ENCODE peak calls at places on chromosomes 5 and 9, in nine cellular contexts. C is foreskin fibroblast; A is WERI-Rb-1; X is CD8-positive, alpha-beta memory T cell; Y is left ventricle myocardium inferior; W is endodermal cell; M is uterus; L is fibroblast of villous mesenchyme; Q is esophagus squamous epithelium. J is an unnamed sample.

GRCh38 chr9:74125916-74126315 is 371.2 kb upstream of the RORB start:
- DNase-seq in Q (no peak), M (no peak), W (no peak), X (no peak), L (peak), C (no peak), A (no peak), Y (no peak), J (no peak)

GRCh38 chr5:165333623-165334022 is 1828.2 kb downstream of the MAT2B start:
- DNase-seq in W (no peak), M (no peak), X (no peak), L (no peak), A (no peak), C (no peak), Y (no peak), Q (no peak), J (no peak)

GRCh38 chr9:110746211-110746930 is 77.8 kb downstream of the MUSK start:
- DNase-seq in L (peak), Y (no peak), A (no peak), Q (no peak), C (peak), W (no peak), X (no peak), M (no peak), J (no peak)

GRCh38 chr5:124538196-124538595 is 208.2 kb downstream of the ZNF608 start:
- DNase-seq in Q (no peak), Y (no peak), X (no peak), C (no peak), W (no peak), A (no peak), L (no peak), M (no peak), J (no peak)

GRCh38 chr5:176803027-176803942 is 7.1 kb upstream of the UNC5A start:
- DNase-seq in Q (no peak), Y (no peak), M (no peak), W (no peak), L (no peak), X (no peak), A (no peak), C (no peak), J (no peak)

GRCh38 chr9:110440161-110440560 is 102.5 kb upstream of the TXNDC8 start:
- DNase-seq in M (no peak), L (peak), X (no peak), Y (no peak), A (no peak), W (no peak), C (peak), Q (no peak), J (no peak)

GRCh38 chr5:149911031-149911430 is 33.6 kb downstream of the PDE6A start:
- DNase-seq in Q (no peak), L (no peak), A (no peak), M (no peak), X (no peak), W (no peak), C (no peak), Y (no peak), J (no peak)

GRCh38 chr5:142551242-142552067 is 134.4 kb downstream of the FGF1 start:
- DNase-seq in Y (no peak), C (peak), A (peak), X (no peak), W (peak), Q (no peak), M (no peak), L (peak), J (no peak)

GRCh38 chr9:29691758-29692407 is 2118.6 kb upstream of the C9orf72 start:
- DNase-seq in Y (no peak), M (no peak), W (peak), X (no peak), Q (no peak), L (peak), A (peak), C (peak), J (peak)

GRCh38 chr5:134099939-134100282 is 14.6 kb upstream of the TCF7 start:
- DNase-seq in L (no peak), M (no peak), W (peak), Y (no peak), X (no peak), Q (no peak), C (no peak), A (no peak), J (no peak)

GRCh38 chr5:13505326-13505725 is 439.2 kb downstream of the DNAH5 start:
- DNase-seq in C (no peak), Y (no peak), A (no peak), L (no peak), W (no peak), M (no peak), X (no peak), Q (no peak), J (no peak)

GRCh38 chr5:14153071-14153864 is 10.1 kb downstream of the TRIO start:
- DNase-seq in W (no peak), A (no peak), Y (no peak), M (no peak), C (no peak), X (no peak), L (no peak), Q (no peak), J (no peak)

GRCh38 chr9:113456235-113456634 is 7.3 kb upstream of the RGS3 start:
- DNase-seq in W (no peak), Q (no peak), Y (no peak), C (peak), L (no peak), A (no peak), X (no peak), M (no peak), J (no peak)

GRCh38 chr9:126700903-126701819 is 87.4 kb downstream of the LMX1B start:
- DNase-seq in X (peak), A (peak), L (no peak), C (no peak), W (peak), M (no peak), Y (no peak), Q (no peak), J (no peak)

GRCh38 chr5:146582015-146582414 is 66.0 kb upstream of the GPR151 start:
- DNase-seq in M (no peak), Q (no peak), Y (no peak), C (no peak), A (no peak), L (no peak), X (no peak), W (no peak), J (no peak)

GRCh38 chr9:96476591-96476990 is 26.6 kb downstream of the HABP4 start:
- DNase-seq in C (peak), L (no peak), A (no peak), Q (no peak), M (no peak), W (no peak), Y (no peak), X (no peak), J (no peak)

GRCh38 chr5:140342287-140342686 is 4.1 kb downstream of the HBEGF start:
- DNase-seq in Y (no peak), L (no peak), M (no peak), Q (no peak), A (no peak), X (no peak), C (no peak), W (no peak), J (peak)

GRCh38 chr5:67437905-67438845 is 241.6 kb upstream of the CD180 start:
- DNase-seq in Y (no peak), Q (no peak), M (no peak), C (no peak), L (peak), X (no peak), W (no peak), A (no peak), J (no peak)

GRCh38 chr9:136170291-136170901 is 34.5 kb downstream of the LHX3 start:
- DNase-seq in A (peak), Q (no peak), Y (no peak), X (no peak), C (peak), M (no peak), L (peak), W (peak), J (no peak)

GRCh38 chr9:34892886-34893285 is 65.2 kb upstream of the PHF24 start:
- DNase-seq in M (no peak), W (no peak), L (no peak), Q (no peak), Y (no peak), A (no peak), X (no peak), C (no peak), J (no peak)

GRCh38 chr9:134335095-134335489 is 8.8 kb downstream of the RXRA start:
- DNase-seq in L (no peak), Q (no peak), A (no peak), W (no peak), M (no peak), Y (no peak), X (no peak), C (peak), J (no peak)

GRCh38 chr5:109354761-109355160 is 55.0 kb downstream of the PJA2 start:
- DNase-seq in W (no peak), L (no peak), Q (no peak), M (no peak), A (no peak), C (no peak), Y (no peak), X (no peak), J (no peak)

GRCh38 chr5:172943283-172943841 is 15.9 kb upstream of the RPL26L1 start:
- DNase-seq in A (no peak), C (peak), W (peak), Y (no peak), X (peak), M (peak), L (peak), Q (no peak), J (no peak)

GRCh38 chr9:105194234-105194633 is 50.2 kb upstream of the SLC44A1 start:
- DNase-seq in Q (no peak), M (no peak), A (no peak), W (no peak), L (peak), X (no peak), Y (no peak), C (peak), J (no peak)

GRCh38 chr9:105188746-105189145 is 55.7 kb upstream of the SLC44A1 start:
- DNase-seq in C (peak), L (no peak), Y (no peak), Q (no peak), M (no peak), W (no peak), A (no peak), X (no peak), J (no peak)

GRCh38 chr9:105193560-105193959 is 50.9 kb upstream of the SLC44A1 start:
- DNase-seq in L (no peak), C (no peak), X (no peak), M (no peak), W (no peak), Q (no peak), A (no peak), Y (no peak), J (no peak)

GRCh38 chr9:105195259-105195658 is 49.2 kb upstream of the SLC44A1 start:
- DNase-seq in W (no peak), X (no peak), A (no peak), C (no peak), Q (no peak), L (no peak), Y (no peak), M (no peak), J (no peak)

DNA sequence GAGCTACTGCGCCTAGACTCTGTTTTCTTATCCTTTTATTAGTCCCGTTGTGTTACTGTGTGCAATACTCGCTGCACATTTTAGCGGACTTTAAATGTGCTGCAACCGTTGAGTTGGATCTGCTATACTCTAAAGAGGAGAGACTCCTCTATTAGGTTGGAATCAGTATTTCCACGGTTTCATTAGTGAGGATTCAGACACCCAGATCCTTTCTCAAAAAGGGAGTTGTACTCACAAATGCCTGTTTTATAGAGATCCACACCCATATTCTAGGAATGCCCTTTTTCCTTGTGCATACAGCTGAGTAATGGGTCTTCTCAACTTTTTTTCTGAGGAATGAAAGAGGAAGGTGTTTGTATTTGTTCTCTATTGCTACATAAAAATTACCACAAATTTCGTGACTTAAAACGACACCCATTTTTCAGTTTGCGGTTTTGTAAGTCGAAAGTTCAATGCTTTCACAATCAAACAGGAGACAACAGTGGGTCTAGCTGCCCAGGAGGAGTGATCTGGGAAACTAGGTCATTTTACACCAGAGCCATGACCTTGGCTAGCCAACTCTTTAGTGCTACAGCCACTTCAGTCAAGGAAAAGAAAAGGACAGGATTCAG is 52.8 kb upstream of the SLC44A1 start:
- DNase-seq in M (peak), C (no peak), Q (no peak), Y (no peak), W (no peak), X (no peak), L (peak), A (no peak), J (peak)
- H3K4me3 ChIP-seq in M (no peak), C (no peak), Q (no peak), Y (no peak), W (no peak), X (no peak), L (no peak), A (no peak), J (peak)

DNA sequence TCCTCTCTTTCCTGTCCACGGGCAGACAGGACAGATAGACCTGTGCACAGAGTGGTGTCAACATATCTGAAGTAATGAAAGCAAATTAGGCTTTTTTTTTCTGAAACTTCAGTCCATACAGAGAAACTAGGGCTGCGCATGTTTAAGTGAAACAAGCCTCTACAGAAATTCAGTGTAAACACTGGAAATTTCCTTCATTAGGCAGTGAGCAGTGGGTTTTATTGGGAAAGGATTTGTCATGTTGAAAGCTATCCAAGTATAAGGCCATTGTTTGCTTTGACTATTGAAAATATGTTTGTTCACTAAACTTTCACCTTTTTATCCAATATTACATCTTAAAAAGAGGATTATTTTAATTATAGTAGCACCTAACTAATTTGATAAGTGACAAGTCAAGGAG is 161.2 kb downstream of the AOPEP start:
- DNase-seq in A (no peak), Y (no peak), X (no peak), C (peak), W (no peak), L (peak), M (no peak), Q (no peak), J (no peak)
- H3K4me3 ChIP-seq in A (no peak), Y (no peak), X (no peak), C (no peak), W (no peak), L (no peak), M (no peak), Q (no peak), J (no peak)

DNA sequence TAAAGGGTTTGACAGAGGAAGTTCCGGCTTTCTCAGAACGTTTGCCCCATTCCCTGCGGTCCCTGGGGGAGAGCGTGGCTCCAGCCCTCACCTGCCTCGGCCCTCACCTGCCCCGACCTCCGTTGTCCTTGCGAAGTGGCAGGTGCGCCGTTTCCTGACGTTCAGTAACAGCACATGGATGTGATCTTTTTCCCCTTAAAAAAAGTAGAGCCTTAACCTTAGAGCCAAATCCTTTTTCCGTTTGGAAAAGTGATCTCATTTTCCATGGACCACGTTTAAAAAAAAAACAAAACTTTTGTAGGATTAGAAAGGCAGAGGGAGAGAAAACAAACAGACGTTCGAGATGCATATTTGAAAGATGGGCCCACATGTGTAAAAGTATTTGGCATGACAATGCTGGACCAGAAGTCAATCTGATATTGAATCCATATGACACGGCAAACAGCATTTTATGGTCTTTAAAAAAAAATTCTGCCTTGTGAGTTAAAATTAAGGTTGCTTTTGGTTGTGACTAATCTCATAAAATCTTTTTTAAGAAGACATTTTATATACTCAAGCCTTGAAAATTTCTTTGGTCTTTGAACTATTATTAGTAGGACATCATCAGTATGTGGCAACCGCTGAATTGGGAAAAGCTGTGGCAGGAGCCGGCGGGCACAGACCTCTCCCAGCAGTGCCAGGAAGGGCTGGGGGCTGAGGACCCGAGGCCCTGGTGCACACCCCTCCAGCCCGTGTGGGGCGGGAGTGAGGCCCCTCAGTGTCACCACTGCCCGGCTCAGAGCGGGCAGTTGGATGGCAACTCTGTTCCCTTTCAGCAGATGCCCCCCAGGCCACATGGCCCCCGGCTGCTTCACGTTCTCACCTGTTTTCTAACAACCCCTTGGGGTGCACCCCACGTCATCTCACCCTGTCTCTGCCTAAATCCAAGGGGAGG is 42.4 kb upstream of the EXOC3 start:
- DNase-seq in Y (no peak), M (no peak), L (peak), Q (no peak), C (peak), A (no peak), W (peak), X (no peak), J (no peak)
- H3K4me3 ChIP-seq in Y (peak), M (no peak), L (peak), Q (no peak), C (peak), A (no peak), W (no peak), X (no peak), J (no peak)

DNA sequence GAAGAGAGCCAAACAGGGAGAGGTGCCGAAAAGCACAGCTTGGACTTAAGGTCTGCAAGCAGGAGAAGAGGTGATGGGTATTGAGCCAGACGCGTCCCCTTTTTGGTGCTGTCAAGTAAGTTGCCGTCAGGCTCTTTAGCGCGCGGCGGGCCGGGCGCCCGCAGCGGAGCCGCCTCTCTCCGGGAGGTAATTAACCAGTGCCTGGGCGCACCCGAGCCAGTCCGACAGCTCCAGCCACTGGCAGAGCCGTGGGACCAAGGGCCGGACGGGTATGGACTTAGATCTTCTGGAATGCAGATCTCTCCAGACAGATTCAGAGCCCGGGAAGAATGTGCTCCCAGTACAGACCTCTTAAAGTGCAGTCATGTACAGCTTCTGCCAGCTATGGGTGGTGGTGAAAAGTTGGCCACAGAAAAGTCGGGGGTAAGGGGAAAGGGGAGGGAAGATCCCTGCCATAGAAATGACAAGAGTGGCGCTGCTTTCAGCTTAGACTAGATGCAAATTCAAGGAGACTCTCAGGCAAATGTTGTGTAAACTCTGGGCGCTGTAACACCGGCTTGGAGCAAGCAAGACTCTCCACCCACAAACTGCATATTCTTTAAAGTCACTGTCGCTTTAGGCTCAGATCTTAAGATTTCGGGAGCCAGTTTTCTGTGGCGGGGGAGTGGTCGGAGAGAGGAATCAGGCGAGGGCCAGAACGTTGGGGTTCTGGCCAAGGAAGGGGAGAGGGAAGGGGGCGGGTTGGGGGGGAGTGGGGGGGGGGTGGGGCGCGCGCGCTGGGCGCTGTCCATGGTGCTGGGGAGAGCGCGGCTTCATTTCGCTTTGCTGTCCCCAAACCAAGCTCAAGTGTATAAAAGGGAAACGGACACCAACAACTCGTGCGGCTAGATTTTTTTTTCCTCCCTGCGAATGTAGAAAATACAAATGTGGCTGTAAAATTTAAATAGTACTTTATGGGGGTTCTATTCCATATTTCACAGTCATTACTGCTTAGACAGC is 29.2 kb downstream of the NR2F1 start:
- DNase-seq in L (no peak), Y (no peak), A (no peak), C (peak), X (no peak), M (no peak), Q (no peak), W (peak), J (no peak)
- H3K4me3 ChIP-seq in L (peak), Y (no peak), A (no peak), C (peak), X (no peak), M (no peak), Q (no peak), W (peak), J (no peak)

GRCh38 chr9:33080534-33080933 is 4.1 kb upstream of the SMU1 start:
- DNase-seq in Q (no peak), L (no peak), A (no peak), X (no peak), W (no peak), Y (no peak), C (no peak), M (no peak), J (no peak)
- H3K4me3 ChIP-seq in Q (no peak), L (no peak), A (no peak), X (no peak), W (peak), Y (no peak), C (peak), M (no peak), J (peak)

GRCh38 chr5:59039296-59040006 is 456.6 kb downstream of the RAB3C start:
- DNase-seq in A (peak), M (peak), C (peak), Q (peak), L (peak), Y (peak), W (peak), X (peak), J (peak)

GRCh38 chr5:59041355-59041754 is 458.5 kb downstream of the RAB3C start:
- DNase-seq in A (no peak), X (no peak), M (no peak), Q (no peak), L (no peak), C (no peak), W (no peak), Y (no peak), J (no peak)

GRCh38 chr5:59040804-59041201 is 457.9 kb downstream of the RAB3C start:
- DNase-seq in W (no peak), X (no peak), M (no peak), C (no peak), L (no peak), Q (no peak), A (no peak), Y (no peak), J (no peak)

GRCh38 chr5:59039003-59039295 is 456.1 kb downstream of the RAB3C start:
- DNase-seq in L (no peak), A (peak), X (no peak), C (no peak), M (no peak), W (peak), Q (no peak), Y (no peak), J (no peak)

GRCh38 chr5:59040007-59040803 is 457.3 kb downstream of the RAB3C start:
- DNase-seq in X (no peak), A (no peak), Q (no peak), L (peak), W (no peak), M (no peak), Y (no peak), C (peak), J (no peak)
- H3K4me3 ChIP-seq in X (peak), A (peak), Q (peak), L (peak), W (peak), M (peak), Y (peak), C (peak), J (peak)

J was measured in Jurkat, Clone E6-1.